ENCODE peak calls at places on chromosome 7, in nine cellular contexts. E is upper lobe of right lung, K is pancreas, C is hepatocyte, B is heart left ventricle, S is sigmoid colon, J is breast epithelium, F is PC-9, D is WERI-Rb-1. H is an unnamed sample.

GRCh38 chr7:142883571-142884284 is 1.8 kb downstream of the TRPV6 start:
- DNase-seq in J (no peak), K (no peak), F (no peak), D (peak; percentile 1), E (peak; percentile 36), S (no peak), C (no peak), B (no peak), H (peak; percentile 50)

GRCh38 chr7:46454796-46455195 is 533.7 kb upstream of the IGFBP3 start:
- DNase-seq in D (no peak), C (no peak), B (no peak), F (no peak), S (no peak), K (no peak), J (no peak), E (no peak), H (no peak)

GRCh38 chr7:132580277-132580676 is 4.0 kb upstream of the PLXNA4 start:
- DNase-seq in D (no peak), C (peak; percentile 22), J (no peak), S (no peak), E (no peak), F (no peak), B (no peak), K (no peak), H (no peak)

GRCh38 chr7:126447984-126448383 is 804.8 kb downstream of the GRM8 start:
- DNase-seq in J (no peak), K (no peak), F (no peak), E (no peak), D (no peak), C (no peak), S (no peak), B (no peak), H (no peak)

GRCh38 chr7:20825555-20825954 is 38.9 kb upstream of the SP8 start:
- DNase-seq in B (no peak), J (no peak), K (no peak), D (no peak), S (no peak), F (no peak), C (no peak), E (no peak), H (no peak)

GRCh38 chr7:106129291-106129690 is 17.2 kb upstream of the SYPL1 start:
- DNase-seq in B (no peak), K (no peak), C (no peak), F (no peak), J (no peak), S (no peak), D (no peak), E (no peak), H (no peak)

GRCh38 chr7:137109966-137110930 is 233.3 kb downstream of the PTN start:
- DNase-seq in B (no peak), J (no peak), F (no peak), K (no peak), C (peak; percentile 14), D (no peak), S (no peak), E (no peak), H (no peak)

GRCh38 chr7:91149518-91149917 is 114.7 kb upstream of the FZD1 start:
- DNase-seq in D (no peak), J (no peak), E (no peak), K (no peak), S (no peak), F (no peak), B (no peak), C (no peak), H (no peak)

GRCh38 chr7:16609842-16610450 is 35.6 kb downstream of the ANKMY2 start:
- DNase-seq in F (no peak), K (no peak), C (peak; percentile 34), D (no peak), E (no peak), J (no peak), S (no peak), B (no peak), H (no peak)

GRCh38 chr7:134811798-134812197 is 32.4 kb downstream of the CALD1 start:
- DNase-seq in C (no peak), S (no peak), K (no peak), J (no peak), D (no peak), F (no peak), E (no peak), B (no peak), H (no peak)

DNA sequence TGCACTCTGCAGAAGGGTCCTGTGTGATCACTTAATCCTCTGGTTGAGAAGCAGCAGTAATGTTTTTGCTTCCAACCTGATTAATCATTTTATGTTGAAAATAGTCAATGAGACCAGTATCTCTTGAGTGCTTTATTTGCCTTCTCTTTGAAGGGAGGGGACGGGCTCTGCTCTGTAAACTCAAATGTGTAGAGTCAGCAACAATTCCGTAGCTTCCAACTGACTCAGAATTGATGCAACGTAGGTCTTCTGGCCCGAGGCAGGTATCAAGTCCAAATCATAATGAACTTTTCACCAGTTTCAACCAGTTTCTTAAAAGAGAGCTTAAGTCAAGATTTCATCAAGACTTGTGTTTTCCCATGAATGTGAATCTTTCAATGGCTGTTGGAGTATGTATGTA is 26.3 kb downstream of the GUSB start:
- DNase-seq in S (no peak), C (peak; percentile 53), B (no peak), D (no peak), J (no peak), F (no peak), K (no peak), E (no peak), H (no peak)
- H3K27ac ChIP-seq in S (no peak overlapping the region), C (peak overlapping the region; percentile 83), B (no peak overlapping the region), D (no peak overlapping the region), J (no peak overlapping the region), F (no peak overlapping the region), K (no peak overlapping the region), E (no peak overlapping the region), H (no peak overlapping the region)

DNA sequence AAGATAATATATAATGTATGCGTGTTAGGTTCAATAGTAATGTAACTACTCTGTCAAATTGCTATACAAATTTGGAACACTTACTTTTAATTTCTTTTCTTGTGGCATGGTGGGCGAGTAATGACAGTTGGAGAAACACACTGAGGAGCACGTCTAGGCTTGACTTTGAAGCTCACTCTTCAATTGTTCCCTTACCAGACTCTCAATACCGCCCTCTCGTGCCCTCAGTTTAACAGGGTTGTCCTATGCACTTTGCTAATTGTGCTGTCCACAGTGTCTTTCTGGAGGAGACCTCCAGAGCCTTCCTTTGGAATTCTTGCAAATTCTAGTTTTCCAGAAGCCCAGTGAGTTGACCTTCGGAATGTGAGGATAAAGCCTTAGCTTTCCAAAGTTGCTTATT is 107.2 kb upstream of the RELN start:
- DNase-seq in D (peak; percentile 29), B (no peak), S (no peak), C (peak; percentile 30), F (no peak), J (no peak), K (no peak), E (no peak), H (no peak)
- TF ChIP-seq CTCF in D (no peak), B (no peak), S (no peak), C (no peak), F (no peak), J (no peak), K (no peak), E (no peak), H (no peak)

GRCh38 chr7:116465125-116465524 is 34.4 kb upstream of the CAV2 start:
- DNase-seq in D (no peak), E (no peak), C (no peak), K (no peak), J (no peak), F (no peak), B (no peak), S (no peak), H (no peak)

GRCh38 chr7:116463956-116464355 is 35.6 kb upstream of the CAV2 start:
- DNase-seq in B (no peak), J (no peak), S (no peak), E (no peak), D (no peak), C (no peak), K (no peak), F (no peak), H (no peak)

GRCh38 chr7:116464375-116464774 is 35.2 kb upstream of the CAV2 start:
- DNase-seq in F (no peak), C (no peak), D (no peak), S (no peak), E (no peak), J (no peak), B (no peak), K (no peak), H (no peak)

GRCh38 chr7:116461500-116461899 is 38.0 kb upstream of the CAV2 start:
- DNase-seq in S (no peak), B (no peak), J (no peak), E (no peak), F (no peak), D (no peak), C (no peak), K (no peak), H (no peak)
- H3K4me3 ChIP-seq in S (no peak overlapping the region), B (no peak overlapping the region), J (no peak overlapping the region), E (no peak overlapping the region), F (no peak overlapping the region), D (no peak overlapping the region), C (no peak overlapping the region), K (no peak overlapping the region), H (no peak overlapping the region)

GRCh38 chr7:8129323-8129659 is 132.7 kb downstream of the ICA1 start:
- DNase-seq in E (no peak), B (no peak), F (no peak), K (no peak), S (no peak), D (no peak), C (no peak), J (no peak), H (no peak)

GRCh38 chr7:8131694-8132605 is 130.0 kb downstream of the ICA1 start:
- DNase-seq in B (no peak), K (no peak), E (no peak), D (no peak), J (no peak), C (no peak), F (no peak), S (no peak), H (no peak)

GRCh38 chr7:8128457-8129322 is 133.3 kb downstream of the ICA1 start:
- DNase-seq in E (no peak), S (no peak), D (no peak), J (no peak), B (no peak), F (no peak), C (no peak), K (no peak), H (no peak)

GRCh38 chr7:8133188-8133848 is 128.6 kb downstream of the ICA1 start:
- DNase-seq in D (no peak), S (no peak), C (no peak), B (no peak), K (no peak), E (no peak), J (no peak), F (no peak), H (no peak)

GRCh38 chr7:8130663-8131062 is 131.3 kb downstream of the ICA1 start:
- DNase-seq in E (no peak), C (no peak), B (no peak), D (no peak), S (no peak), K (no peak), F (no peak), J (no peak), H (no peak)
- H3K27ac ChIP-seq in E (no peak overlapping the region), C (no peak overlapping the region), B (no peak overlapping the region), D (no peak overlapping the region), S (no peak overlapping the region), K (no peak overlapping the region), F (no peak overlapping the region), J (no peak overlapping the region), H (no peak overlapping the region)